ENCODE peak calls at places on chromosomes 12 and 14, in six cellular contexts. K is AG10803, A is testis, D is lower leg skin, V is NT2/D1, F is hippocampal formation. Z is an unnamed sample.

GRCh38 chr14:56195727-56196126 is 77.5 kb downstream of the PELI2 start:
- DNase-seq in K (peak), V (no peak), A (no peak), D (no peak), F (no peak), Z (peak)

GRCh38 chr14:68471029-68471963 is 321.6 kb downstream of the ZFP36L1 start:
- DNase-seq in V (peak), F (no peak), A (no peak), K (no peak), D (no peak), Z (no peak)

GRCh38 chr12:72234871-72235270 is 37.3 kb upstream of the TRHDE start:
- DNase-seq in V (no peak), K (no peak), F (no peak), A (no peak), D (no peak), Z (no peak)

GRCh38 chr12:123118397-123118945 is 32.4 kb downstream of the PITPNM2 start:
- DNase-seq in K (peak), F (no peak), D (no peak), V (no peak), A (no peak), Z (peak)

GRCh38 chr14:45096218-45096617 is 12.3 kb downstream of the PRPF39 start:
- DNase-seq in A (no peak), D (no peak), V (no peak), K (no peak), F (no peak), Z (no peak)

GRCh38 chr14:100065942-100066574 is 836 bp downstream of the EVL start:
- DNase-seq in K (no peak), D (no peak), F (no peak), A (no peak), V (no peak), Z (no peak)

GRCh38 chr12:24152270-24152669 is 202.8 kb upstream of the SOX5 start:
- DNase-seq in A (no peak), F (no peak), V (no peak), K (no peak), D (no peak), Z (no peak)

GRCh38 chr12:122991623-122992275 is 11.3 kb downstream of the ARL6IP4 start:
- DNase-seq in K (no peak), V (no peak), D (no peak), A (no peak), F (no peak), Z (no peak)

GRCh38 chr14:77122555-77123125 is 19.0 kb downstream of the ZDHHC22 start:
- DNase-seq in D (no peak), K (no peak), A (no peak), V (no peak), F (no peak), Z (no peak)

GRCh38 chr14:71438684-71439083 is 493.5 kb upstream of the RGS6 start:
- DNase-seq in K (peak), D (no peak), V (no peak), A (no peak), F (peak), Z (no peak)

GRCh38 chr14:34012978-34013713 is 62.3 kb upstream of the EGLN3 start:
- DNase-seq in V (no peak), D (no peak), F (no peak), A (no peak), K (no peak), Z (no peak)

GRCh38 chr12:532908-533565 is 73.3 kb downstream of the B4GALNT3 start:
- DNase-seq in V (no peak), D (no peak), K (peak), F (no peak), A (no peak), Z (no peak)

GRCh38 chr14:102591372-102591943 is 991 bp upstream of the RCOR1 start:
- DNase-seq in F (no peak), A (peak), V (no peak), K (no peak), D (peak), Z (no peak)